ENCODE peak calls at places on chromosomes 16 and 17, in six cellular contexts. One of them, this sample, is unnamed.

GRCh38 chr17:58741121-58741625 is 14.5 kb upstream of the PPM1E start:
- DNase-seq in stomach: no peak
- DNase-seq in tibial nerve: no peak
- DNase-seq in ovary: no peak
- DNase-seq in K562: no peak
- DNase-seq in mammary epithelial cell: peak; percentile 94
- DNase-seq in this sample: no peak

GRCh38 chr16:680967-681745 is 946 bp downstream of the STUB1 start:
- DNase-seq in ovary: peak; percentile 76
- DNase-seq in K562: no peak
- DNase-seq in stomach: peak; percentile 51
- DNase-seq in tibial nerve: no peak
- DNase-seq in mammary epithelial cell: peak; percentile 55
- DNase-seq in this sample: peak; percentile 75

GRCh38 chr16:54066451-54067056 is 220.0 kb downstream of the IRX3 start:
- DNase-seq in K562: no peak
- DNase-seq in mammary epithelial cell: peak; percentile 36
- DNase-seq in tibial nerve: no peak
- DNase-seq in ovary: no peak
- DNase-seq in stomach: no peak
- DNase-seq in this sample: no peak

GRCh38 chr16:28821874-28822519 is 802 bp upstream of the ATXN2L start:
- DNase-seq in stomach: no peak
- DNase-seq in ovary: no peak
- DNase-seq in tibial nerve: no peak
- DNase-seq in mammary epithelial cell: no peak
- DNase-seq in K562: no peak
- DNase-seq in this sample: no peak

GRCh38 chr16:30698816-30699614 is at the start of gene SRCAP:
- DNase-seq in tibial nerve: peak; percentile 90
- DNase-seq in ovary: peak; percentile 93
- DNase-seq in mammary epithelial cell: peak; percentile 77
- DNase-seq in K562: peak; percentile 94
- DNase-seq in stomach: peak; percentile 87
- DNase-seq in this sample: peak; percentile 94

GRCh38 chr17:39927928-39928867 is 666 bp downstream of the LRRC3C start:
- DNase-seq in tibial nerve: no peak
- DNase-seq in K562: peak; percentile 44
- DNase-seq in stomach: peak; percentile 46
- DNase-seq in ovary: peak; percentile 74
- DNase-seq in mammary epithelial cell: no peak
- DNase-seq in this sample: peak; percentile 49

GRCh38 chr16:70651524-70651923 is 5.2 kb downstream of the IL34 start:
- DNase-seq in tibial nerve: no peak
- DNase-seq in K562: no peak
- DNase-seq in mammary epithelial cell: peak; percentile 9
- DNase-seq in stomach: no peak
- DNase-seq in ovary: no peak
- DNase-seq in this sample: no peak

GRCh38 chr16:24989417-24989978 is 25.7 kb downstream of the ARHGAP17 start:
- DNase-seq in K562: no peak
- DNase-seq in ovary: no peak
- DNase-seq in mammary epithelial cell: no peak
- DNase-seq in stomach: no peak
- DNase-seq in tibial nerve: no peak
- DNase-seq in this sample: no peak

GRCh38 chr16:25212636-25213035 is 4.1 kb upstream of the AQP8 start:
- DNase-seq in stomach: no peak
- DNase-seq in ovary: no peak
- DNase-seq in tibial nerve: no peak
- DNase-seq in K562: no peak
- DNase-seq in mammary epithelial cell: no peak
- DNase-seq in this sample: no peak

GRCh38 chr17:40540448-40540847 is 24.8 kb downstream of the CCR7 start:
- DNase-seq in K562: no peak
- DNase-seq in stomach: no peak
- DNase-seq in mammary epithelial cell: no peak
- DNase-seq in ovary: peak; percentile 36
- DNase-seq in tibial nerve: no peak
- DNase-seq in this sample: no peak

GRCh38 chr16:77788196-77789084 is at the start of gene VAT1L:
- DNase-seq in stomach: no peak
- DNase-seq in ovary: no peak
- DNase-seq in K562: no peak
- DNase-seq in mammary epithelial cell: peak; percentile 51
- DNase-seq in tibial nerve: no peak
- DNase-seq in this sample: peak; percentile 33

GRCh38 chr17:2282297-2282873 is 21.2 kb downstream of the SMG6 start:
- DNase-seq in K562: peak; percentile 40
- DNase-seq in ovary: no peak
- DNase-seq in mammary epithelial cell: peak; percentile 46
- DNase-seq in stomach: no peak
- DNase-seq in tibial nerve: peak; percentile 39
- DNase-seq in this sample: no peak

GRCh38 chr17:879546-879945 is 97.4 kb downstream of the MRM3 start:
- DNase-seq in ovary: peak; percentile 88
- DNase-seq in stomach: peak; percentile 92
- DNase-seq in mammary epithelial cell: peak; percentile 91
- DNase-seq in K562: peak; percentile 61
- DNase-seq in tibial nerve: peak; percentile 52
- DNase-seq in this sample: peak; percentile 79

GRCh38 chr17:49214665-49215360 is 4.3 kb downstream of the ABI3 start:
- DNase-seq in tibial nerve: peak; percentile 27
- DNase-seq in mammary epithelial cell: no peak
- DNase-seq in stomach: peak; percentile 79
- DNase-seq in ovary: no peak
- DNase-seq in K562: no peak
- DNase-seq in this sample: no peak

GRCh38 chr17:27609606-27610303 is 21.2 kb upstream of the LGALS9 start:
- DNase-seq in ovary: no peak
- DNase-seq in K562: peak; percentile 31
- DNase-seq in tibial nerve: no peak
- DNase-seq in stomach: peak; percentile 74
- DNase-seq in mammary epithelial cell: peak; percentile 42
- DNase-seq in this sample: peak; percentile 72

GRCh38 chr16:1320658-1321240 is 11.3 kb downstream of the UBE2I start:
- DNase-seq in K562: no peak
- DNase-seq in tibial nerve: no peak
- DNase-seq in ovary: no peak
- DNase-seq in mammary epithelial cell: no peak
- DNase-seq in stomach: no peak
- DNase-seq in this sample: no peak

GRCh38 chr17:31385428-31386285 is 5.8 kb upstream of the RAB11FIP4 start:
- DNase-seq in ovary: no peak
- DNase-seq in stomach: no peak
- DNase-seq in tibial nerve: no peak
- DNase-seq in mammary epithelial cell: no peak
- DNase-seq in K562: no peak
- DNase-seq in this sample: no peak

GRCh38 chr17:36082062-36082461 is 7.9 kb downstream of the CCL3 start:
- DNase-seq in mammary epithelial cell: no peak
- DNase-seq in tibial nerve: no peak
- DNase-seq in stomach: no peak
- DNase-seq in K562: no peak
- DNase-seq in ovary: no peak
- DNase-seq in this sample: no peak

GRCh38 chr17:82875418-82875856 is 35.6 kb upstream of the ZNF750 start:
- DNase-seq in K562: no peak
- DNase-seq in stomach: peak; percentile 87
- DNase-seq in mammary epithelial cell: peak; percentile 96
- DNase-seq in tibial nerve: no peak
- DNase-seq in ovary: no peak
- DNase-seq in this sample: no peak

GRCh38 chr16:17396762-17397498 is 73.8 kb downstream of the XYLT1 start:
- DNase-seq in stomach: peak; percentile 71
- DNase-seq in K562: no peak
- DNase-seq in mammary epithelial cell: no peak
- DNase-seq in ovary: peak; percentile 53
- DNase-seq in tibial nerve: no peak
- DNase-seq in this sample: no peak

GRCh38 chr17:76498886-76499667 is 2.1 kb downstream of the RHBDF2 start:
- DNase-seq in stomach: no peak
- DNase-seq in tibial nerve: no peak
- DNase-seq in K562: no peak
- DNase-seq in mammary epithelial cell: peak; percentile 40
- DNase-seq in ovary: no peak
- DNase-seq in this sample: no peak

GRCh38 chr17:65051922-65052321 is 4.6 kb downstream of the GNA13 start:
- DNase-seq in stomach: no peak
- DNase-seq in ovary: no peak
- DNase-seq in K562: no peak
- DNase-seq in tibial nerve: no peak
- DNase-seq in mammary epithelial cell: no peak
- DNase-seq in this sample: no peak

GRCh38 chr17:10668771-10669170 is 11.7 kb upstream of the MYH3 start:
- DNase-seq in tibial nerve: no peak
- DNase-seq in K562: no peak
- DNase-seq in ovary: no peak
- DNase-seq in mammary epithelial cell: no peak
- DNase-seq in stomach: no peak
- DNase-seq in this sample: no peak

GRCh38 chr17:43315369-43315768 is 81.6 kb upstream of the RNU2-1 start:
- DNase-seq in tibial nerve: no peak
- DNase-seq in ovary: no peak
- DNase-seq in mammary epithelial cell: no peak
- DNase-seq in stomach: no peak
- DNase-seq in K562: no peak
- DNase-seq in this sample: no peak

GRCh38 chr16:4898811-4899473 is 38.0 kb downstream of the PPL start:
- DNase-seq in tibial nerve: no peak
- DNase-seq in ovary: no peak
- DNase-seq in K562: no peak
- DNase-seq in mammary epithelial cell: no peak
- DNase-seq in stomach: no peak
- DNase-seq in this sample: no peak

GRCh38 chr17:12664894-12665262 is 812 bp upstream of the MYOCD start:
- DNase-seq in K562: no peak
- DNase-seq in tibial nerve: no peak
- DNase-seq in mammary epithelial cell: no peak
- DNase-seq in ovary: no peak
- DNase-seq in stomach: no peak
- DNase-seq in this sample: no peak

GRCh38 chr17:81381632-81382577 is 13.4 kb upstream of the BAHCC1 start:
- DNase-seq in tibial nerve: no peak
- DNase-seq in stomach: no peak
- DNase-seq in ovary: peak; percentile 33
- DNase-seq in mammary epithelial cell: no peak
- DNase-seq in K562: no peak
- DNase-seq in this sample: no peak

GRCh38 chr16:85002643-85003042 is 8.7 kb downstream of the ZDHHC7 start:
- DNase-seq in stomach: no peak
- DNase-seq in ovary: no peak
- DNase-seq in tibial nerve: peak; percentile 41
- DNase-seq in mammary epithelial cell: no peak
- DNase-seq in K562: no peak
- DNase-seq in this sample: peak; percentile 49

GRCh38 chr16:85004587-85005205 is 6.6 kb downstream of the ZDHHC7 start:
- DNase-seq in K562: peak; percentile 56
- DNase-seq in ovary: no peak
- DNase-seq in mammary epithelial cell: peak; percentile 70
- DNase-seq in tibial nerve: no peak
- DNase-seq in stomach: peak; percentile 56
- DNase-seq in this sample: no peak

GRCh38 chr16:85003076-85003475 is 8.3 kb downstream of the ZDHHC7 start:
- DNase-seq in ovary: no peak
- DNase-seq in tibial nerve: no peak
- DNase-seq in mammary epithelial cell: no peak
- DNase-seq in K562: peak; percentile 19
- DNase-seq in stomach: no peak
- DNase-seq in this sample: no peak

GRCh38 chr16:85005278-85006069 is 5.9 kb downstream of the ZDHHC7 start:
- DNase-seq in mammary epithelial cell: peak; percentile 52
- DNase-seq in stomach: no peak
- DNase-seq in K562: no peak
- DNase-seq in tibial nerve: peak; percentile 67
- DNase-seq in ovary: no peak
- DNase-seq in this sample: no peak

DNA sequence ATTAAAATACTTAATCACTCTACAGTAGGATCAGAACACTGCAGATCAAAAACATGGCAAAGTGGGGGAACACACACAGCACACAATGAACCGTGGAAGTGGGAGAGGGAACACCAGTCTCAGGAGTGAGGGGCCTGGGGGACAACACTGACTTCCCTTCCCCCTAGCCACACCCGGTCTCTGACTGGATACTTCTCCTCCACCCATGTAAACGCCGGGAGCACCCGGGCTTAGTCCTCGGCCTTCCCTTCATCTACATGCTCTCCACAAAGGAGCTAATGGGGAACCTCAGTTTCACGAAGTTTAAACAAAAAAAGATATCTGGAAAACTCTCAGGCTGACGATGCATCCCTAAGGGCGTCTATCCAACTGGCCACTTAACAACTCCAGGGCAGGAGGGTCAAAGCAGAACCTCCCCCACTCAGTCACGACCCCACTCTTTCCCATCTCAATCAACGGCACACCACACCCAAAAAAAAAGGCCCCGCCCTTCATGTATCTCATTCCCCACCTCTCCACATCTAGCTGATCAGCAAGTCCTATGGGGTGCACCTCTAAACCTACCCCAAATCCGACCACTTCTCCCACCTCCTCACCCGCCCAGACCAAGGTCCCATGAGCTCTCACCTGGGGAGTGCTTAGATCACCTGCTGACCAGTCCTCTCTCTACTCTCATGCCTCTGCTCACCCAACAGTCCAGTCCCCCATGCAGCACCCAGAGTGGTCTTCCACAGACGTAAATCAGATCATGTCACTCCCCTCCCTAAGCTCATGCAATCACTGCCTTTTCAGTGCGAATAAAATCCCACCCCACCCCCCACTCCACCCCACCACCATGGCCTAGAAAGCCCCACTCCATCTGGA is 7.4 kb downstream of the ZDHHC7 start:
- DNase-seq in tibial nerve: no peak
- DNase-seq in ovary: no peak
- DNase-seq in mammary epithelial cell: no peak
- DNase-seq in K562: peak; percentile 31
- DNase-seq in stomach: no peak
- DNase-seq in this sample: peak; percentile 15
- H3K27ac ChIP-seq in tibial nerve: peak overlapping the region; percentile 80
- H3K27ac ChIP-seq in ovary: peak overlapping the region; percentile 67
- H3K27ac ChIP-seq in mammary epithelial cell: peak overlapping the region; percentile 64
- H3K27ac ChIP-seq in K562: peak overlapping the region; percentile 10
- H3K27ac ChIP-seq in stomach: peak overlapping the region; percentile 90
- H3K27ac ChIP-seq in this sample: peak overlapping the region; percentile 71

GRCh38 chr17:68239967-68240366 is 7.9 kb upstream of the AMZ2 start:
- DNase-seq in ovary: no peak
- DNase-seq in stomach: no peak
- DNase-seq in tibial nerve: no peak
- DNase-seq in mammary epithelial cell: no peak
- DNase-seq in K562: no peak
- DNase-seq in this sample: no peak
- H3K4me3 ChIP-seq in ovary: no peak overlapping the region
- H3K4me3 ChIP-seq in stomach: no peak overlapping the region
- H3K4me3 ChIP-seq in tibial nerve: no peak overlapping the region
- H3K4me3 ChIP-seq in mammary epithelial cell: no peak overlapping the region
- H3K4me3 ChIP-seq in K562: no peak overlapping the region
- H3K4me3 ChIP-seq in this sample: no peak overlapping the region

GRCh38 chr16:87679593-87680271 is 77.4 kb downstream of the JPH3 start:
- DNase-seq in stomach: no peak
- DNase-seq in K562: no peak
- DNase-seq in ovary: no peak
- DNase-seq in tibial nerve: no peak
- DNase-seq in mammary epithelial cell: no peak
- DNase-seq in this sample: no peak
- H3K27ac ChIP-seq in stomach: no peak overlapping the region
- H3K27ac ChIP-seq in K562: no peak overlapping the region
- H3K27ac ChIP-seq in ovary: no peak overlapping the region
- H3K27ac ChIP-seq in tibial nerve: no peak overlapping the region
- H3K27ac ChIP-seq in mammary epithelial cell: no peak overlapping the region
- H3K27ac ChIP-seq in this sample: no peak overlapping the region

GRCh38 chr16:75110637-75111513 is 5.7 kb downstream of the LDHD start:
- DNase-seq in mammary epithelial cell: peak; percentile 80
- DNase-seq in K562: peak; percentile 87
- DNase-seq in tibial nerve: peak; percentile 92
- DNase-seq in stomach: peak; percentile 94
- DNase-seq in ovary: peak; percentile 95
- DNase-seq in this sample: peak; percentile 88
- H3K4me3 ChIP-seq in mammary epithelial cell: peak overlapping the region; percentile 28
- H3K4me3 ChIP-seq in K562: no peak overlapping the region
- H3K4me3 ChIP-seq in tibial nerve: peak overlapping the region; percentile 18
- H3K4me3 ChIP-seq in stomach: peak overlapping the region; percentile 16
- H3K4me3 ChIP-seq in ovary: peak overlapping the region; percentile 13
- H3K4me3 ChIP-seq in this sample: no peak overlapping the region

This sample was measured in right lobe of liver.